ENCODE peak calls at places on chromosomes 1 and 21, in ten cellular contexts. F is T1000; E is effector CD4-positive, alpha-beta T cell; Z is A549; L is stimulated activated CD4-positive, alpha-beta T cell treated with anti-CD3 and anti-CD28 coated beads, Interleukin-15, amount 100 ng/mL, for 24 hours; R is posterior cingulate gyrus; P is GM19239; M is CD8-positive, alpha-beta memory T cell; Y is cardiac fibroblast; S is HS-27A. J is an unnamed sample.

GRCh38 chr1:7387053-7387861 is 383.8 kb upstream of the VAMP3 start:
- DNase-seq in F (no peak), E (no peak), Z (no peak), L (no peak), R (no peak), P (no peak), M (no peak), Y (no peak), S (no peak), J (no peak)

GRCh38 chr1:147413110-147413605 is 128.1 kb upstream of the BCL9 start:
- DNase-seq in F (no peak), E (no peak), Z (no peak), L (no peak), R (no peak), P (no peak), M (no peak), Y (no peak), S (no peak), J (no peak)

GRCh38 chr1:63877816-63878215 is 104.0 kb downstream of the ROR1 start:
- DNase-seq in F (no peak), E (no peak), Z (no peak), L (no peak), R (no peak), P (no peak), M (no peak), Y (peak; percentile 77), S (peak; percentile 69), J (no peak)

GRCh38 chr1:92784051-92784638 is 763 bp downstream of the EVI5 start:
- DNase-seq in F (peak; percentile 15), E (peak; percentile 2), Z (peak; percentile 20), L (peak; percentile 51), R (no peak), P (peak; percentile 36), M (peak; percentile 47), Y (peak; percentile 79), S (no peak), J (peak; percentile 20)

GRCh38 chr1:32768110-32768857 is 48.9 kb downstream of the YARS1 start:
- DNase-seq in F (no peak), E (no peak), Z (no peak), L (no peak), R (no peak), P (no peak), M (no peak), Y (no peak), S (no peak), J (no peak)

GRCh38 chr1:154866257-154866994 is 3.7 kb downstream of the KCNN3 start:
- DNase-seq in F (no peak), E (no peak), Z (no peak), L (no peak), R (no peak), P (no peak), M (no peak), Y (peak; percentile 23), S (no peak), J (no peak)

GRCh38 chr1:163308811-163309210 is 12.9 kb upstream of the NUF2 start:
- DNase-seq in F (no peak), E (no peak), Z (no peak), L (no peak), R (no peak), P (no peak), M (no peak), Y (no peak), S (no peak), J (no peak)

GRCh38 chr1:221274373-221274772 is 395.1 kb downstream of the HLX start:
- DNase-seq in F (no peak), E (no peak), Z (no peak), L (no peak), R (no peak), P (no peak), M (no peak), Y (no peak), S (no peak), J (no peak)

GRCh38 chr1:61078611-61079010 is 3.8 kb upstream of the NFIA start:
- DNase-seq in F (no peak), E (no peak), Z (no peak), L (no peak), R (no peak), P (no peak), M (no peak), Y (no peak), S (no peak), J (no peak)

GRCh38 chr1:8121261-8122159 is 95.4 kb upstream of the ERRFI1 start:
- DNase-seq in F (no peak), E (no peak), Z (peak; percentile 77), L (no peak), R (no peak), P (no peak), M (no peak), Y (peak; percentile 95), S (no peak), J (no peak)

GRCh38 chr1:27755865-27756264 is 17.2 kb upstream of the STX12 start:
- DNase-seq in F (no peak), E (no peak), Z (no peak), L (no peak), R (no peak), P (no peak), M (no peak), Y (no peak), S (no peak), J (no peak)

GRCh38 chr21:45166931-45167330 is 92.6 kb downstream of the ADARB1 start:
- DNase-seq in F (no peak), E (no peak), Z (no peak), L (no peak), R (no peak), P (no peak), M (no peak), Y (no peak), S (no peak), J (no peak)

GRCh38 chr1:167157101-167157500 is 63.2 kb downstream of the STYXL2 start:
- DNase-seq in F (no peak), E (no peak), Z (no peak), L (no peak), R (no peak), P (no peak), M (no peak), Y (no peak), S (no peak), J (no peak)